ENCODE peak calls at places on chromosomes 16 and 17, in four cellular contexts. One of them, this sample, is unnamed.

GRCh38 chr17:50169121-50169764 is 3.4 kb downstream of the SGCA start:
- DNase-seq in ACHN: peak
- DNase-seq in thoracic aorta: no peak
- DNase-seq in astrocyte of the cerebellum: peak
- DNase-seq in this sample: peak

GRCh38 chr17:77478899-77479298 is 338.1 kb downstream of the SEC14L1 start:
- DNase-seq in ACHN: no peak
- DNase-seq in thoracic aorta: no peak
- DNase-seq in astrocyte of the cerebellum: no peak
- DNase-seq in this sample: no peak

GRCh38 chr17:7825206-7825980 is 8.6 kb upstream of the KDM6B start:
- DNase-seq in ACHN: no peak
- DNase-seq in thoracic aorta: no peak
- DNase-seq in astrocyte of the cerebellum: no peak
- DNase-seq in this sample: no peak

GRCh38 chr17:38428150-38428642 is at the start of gene ARHGAP23:
- DNase-seq in ACHN: peak
- DNase-seq in thoracic aorta: no peak
- DNase-seq in astrocyte of the cerebellum: no peak
- DNase-seq in this sample: peak

GRCh38 chr17:82668631-82669099 is 20.4 kb upstream of the WDR45B start:
- DNase-seq in ACHN: peak
- DNase-seq in thoracic aorta: no peak
- DNase-seq in astrocyte of the cerebellum: no peak
- DNase-seq in this sample: peak

GRCh38 chr17:1095093-1095852 is 84.5 kb downstream of the ABR start:
- DNase-seq in ACHN: no peak
- DNase-seq in thoracic aorta: no peak
- DNase-seq in astrocyte of the cerebellum: no peak
- DNase-seq in this sample: no peak

GRCh38 chr16:20411055-20411454 is 1.7 kb downstream of the ACSM5 start:
- DNase-seq in ACHN: no peak
- DNase-seq in thoracic aorta: no peak
- DNase-seq in astrocyte of the cerebellum: no peak
- DNase-seq in this sample: no peak

GRCh38 chr16:63323055-63323454 is 1286.8 kb upstream of the CDH8 start:
- DNase-seq in ACHN: no peak
- DNase-seq in thoracic aorta: no peak
- DNase-seq in astrocyte of the cerebellum: no peak
- DNase-seq in this sample: no peak

GRCh38 chr16:29820271-29820701 is at the start of gene MVP:
- DNase-seq in ACHN: peak
- DNase-seq in thoracic aorta: no peak
- DNase-seq in astrocyte of the cerebellum: no peak
- DNase-seq in this sample: peak

GRCh38 chr16:19128454-19129210 is 14.9 kb downstream of the ITPRIPL2 start:
- DNase-seq in ACHN: no peak
- DNase-seq in thoracic aorta: no peak
- DNase-seq in astrocyte of the cerebellum: no peak
- DNase-seq in this sample: no peak

This sample was measured in HFFc6.